ENCODE peak calls at places on chromosome X, in six cellular contexts. I, A, C, J, F and X are unnamed samples. For H3K27me3, the result is how much of the 10 kb centered on the place peaks cover.

GRCh38 chrX:41085883-41086626 is 810 bp downstream of the USP9X start:
- DNase-seq in I (no peak), C (no peak), A (peak), J (no peak), F (peak), X (peak)

GRCh38 chrX:56248492-56248891 is 16.3 kb downstream of the KLF8 start:
- DNase-seq in J (peak), C (peak), I (peak), F (peak), A (peak), X (peak)

GRCh38 chrX:111372065-111372464 is 39.9 kb downstream of the DCX start:
- DNase-seq in I (no peak), F (no peak), A (no peak), J (no peak), C (no peak), X (no peak)

GRCh38 chrX:30570505-30570904 is 7.1 kb downstream of the TASL start:
- DNase-seq in I (no peak), J (no peak), C (peak), A (no peak), F (peak), X (peak)

GRCh38 chrX:151680805-151681204 is 14.5 kb upstream of the PRRG3 start:
- DNase-seq in I (peak), A (peak), J (peak), C (peak), F (peak), X (peak)

GRCh38 chrX:38570396-38570795 is 9.1 kb downstream of the TSPAN7 start:
- DNase-seq in J (no peak), C (no peak), I (no peak), F (no peak), A (no peak), X (no peak)

GRCh38 chrX:56120242-56120641 is 111.9 kb upstream of the KLF8 start:
- DNase-seq in F (no peak), I (no peak), C (no peak), J (no peak), A (no peak), X (no peak)

GRCh38 chrX:74535633-74536141 is 78.7 kb downstream of the RLIM start:
- DNase-seq in A (peak), C (no peak), I (peak), J (no peak), F (peak), X (peak)

GRCh38 chrX:30317308-30317707 is 8.1 kb upstream of the NR0B1 start:
- DNase-seq in F (no peak), I (no peak), A (no peak), J (no peak), C (no peak), X (no peak)

GRCh38 chrX:139949703-139950102 is 15.6 kb downstream of the CXorf66 start:
- DNase-seq in C (no peak), A (no peak), I (no peak), F (no peak), J (no peak), X (no peak)

GRCh38 chrX:136261316-136261715 is 10.1 kb upstream of the MAP7D3 start:
- DNase-seq in F (no peak), C (no peak), A (no peak), I (no peak), J (no peak), X (peak)

GRCh38 chrX:136262241-136262640 is 11.0 kb upstream of the MAP7D3 start:
- DNase-seq in A (no peak), C (no peak), J (no peak), F (no peak), I (no peak), X (no peak)

GRCh38 chrX:136259543-136259942 is 8.3 kb upstream of the MAP7D3 start:
- DNase-seq in I (no peak), A (no peak), J (no peak), C (no peak), F (no peak), X (peak)

GRCh38 chrX:136260801-136261200 is 9.6 kb upstream of the MAP7D3 start:
- DNase-seq in J (no peak), C (no peak), I (no peak), F (no peak), A (no peak), X (peak)

DNA sequence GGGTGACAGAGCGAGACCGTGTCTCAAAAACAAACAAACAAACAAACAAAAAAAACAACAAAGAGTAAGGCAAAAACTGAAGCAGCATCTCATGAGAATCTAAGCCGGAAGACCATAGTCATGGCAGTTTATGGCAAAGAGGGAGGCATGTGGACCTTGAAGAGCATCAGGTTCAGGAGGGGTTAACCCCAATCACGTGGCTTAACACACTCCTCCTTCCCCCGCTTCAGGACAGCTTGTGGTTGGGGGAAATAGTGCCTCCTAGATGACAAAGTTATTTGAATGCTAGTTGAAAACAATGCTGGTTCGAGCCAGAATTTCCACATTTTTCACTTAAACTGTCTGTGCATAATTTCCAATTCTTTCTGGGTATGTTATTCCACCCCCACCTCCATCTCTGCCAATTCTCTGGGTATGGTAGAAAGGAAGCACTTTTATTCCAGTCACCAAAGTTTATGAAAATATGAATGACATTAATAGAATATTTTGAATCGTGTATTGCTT is 11.7 kb upstream of the MAP7D3 start:
- DNase-seq in C (no peak), J (no peak), A (no peak), F (no peak), I (peak), X (no peak)
- TF ChIP-seq CEBPB in C (no peak), J (no peak), A (no peak), F (no peak), I (no peak), X (no peak)

DNA sequence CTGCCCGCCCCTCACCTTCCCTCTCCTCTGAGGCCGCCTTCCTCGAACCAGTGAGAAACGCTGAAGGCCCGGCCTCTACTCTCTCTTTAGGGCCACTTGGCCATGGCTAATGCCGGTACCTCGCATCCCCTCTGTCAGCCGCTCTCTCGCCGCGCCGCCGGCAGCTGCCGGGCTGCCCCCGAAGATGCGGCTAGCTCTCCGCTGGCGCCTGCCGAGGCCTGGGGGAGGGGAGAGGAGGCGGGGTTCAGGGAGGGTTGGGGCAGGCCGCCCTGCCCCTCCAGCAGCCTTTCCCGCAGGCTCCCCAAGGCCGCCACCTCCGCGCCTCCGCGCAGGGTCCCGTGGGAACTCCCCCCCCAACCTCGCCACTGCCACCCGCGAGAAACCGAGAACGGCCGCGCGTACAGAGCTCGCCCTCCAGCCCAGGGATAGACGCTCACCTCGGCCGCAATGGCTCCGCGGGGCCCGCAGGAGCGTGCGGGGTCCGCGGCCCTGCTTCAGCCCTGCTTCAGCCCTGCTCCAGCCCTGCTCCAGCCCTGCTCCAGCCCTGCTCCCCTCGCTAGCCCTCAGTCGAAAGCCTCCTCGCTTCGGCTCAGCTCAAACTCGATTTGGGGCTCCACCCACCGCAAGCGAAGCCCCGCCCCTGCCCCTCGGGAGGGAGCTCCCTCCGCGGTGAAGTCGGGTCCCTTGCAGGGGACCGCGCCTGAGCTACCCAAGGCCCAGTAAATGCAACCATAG is at the start of gene HUWE1:
- DNase-seq in F (peak), I (peak), J (no peak), C (no peak), A (peak), X (peak)
- H3K27me3 ChIP-seq in F (under half), I (under half), J (under half), C (under half), A (under half), X (under half)

GRCh38 chrX:46953597-46953996 is 41.4 kb downstream of the JADE3 start:
- DNase-seq in J (no peak), F (peak), I (no peak), C (no peak), A (no peak), X (no peak)
- TF ChIP-seq CEBPB in J (no peak), F (no peak), I (no peak), C (no peak), A (no peak), X (no peak)

DNA sequence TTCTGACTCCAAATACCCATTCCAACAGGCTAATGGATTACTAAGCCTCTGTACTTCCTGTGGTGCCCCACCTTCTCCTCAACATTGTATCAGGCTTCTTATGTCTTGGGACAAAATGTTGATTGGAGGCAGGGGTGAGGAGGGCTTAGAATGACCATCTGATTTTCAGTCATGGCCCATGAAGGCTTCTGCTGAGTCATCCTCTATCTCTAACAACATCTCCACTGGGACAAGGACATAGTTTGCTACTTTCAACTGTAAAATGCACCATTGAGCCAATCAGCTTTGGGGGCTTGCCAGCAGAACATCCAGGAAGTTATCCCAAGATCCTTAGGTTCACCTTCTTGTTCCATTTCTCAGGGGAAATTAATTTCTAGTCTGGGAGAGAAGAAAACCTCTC is 29.5 kb downstream of the MAGEB17 start:
- DNase-seq in A (no peak), I (peak), F (no peak), J (no peak), C (no peak), X (no peak)
- H3K27me3 ChIP-seq in A (under half), I (under half), F (under half), J (under half), C (under half), X (under half)

DNA sequence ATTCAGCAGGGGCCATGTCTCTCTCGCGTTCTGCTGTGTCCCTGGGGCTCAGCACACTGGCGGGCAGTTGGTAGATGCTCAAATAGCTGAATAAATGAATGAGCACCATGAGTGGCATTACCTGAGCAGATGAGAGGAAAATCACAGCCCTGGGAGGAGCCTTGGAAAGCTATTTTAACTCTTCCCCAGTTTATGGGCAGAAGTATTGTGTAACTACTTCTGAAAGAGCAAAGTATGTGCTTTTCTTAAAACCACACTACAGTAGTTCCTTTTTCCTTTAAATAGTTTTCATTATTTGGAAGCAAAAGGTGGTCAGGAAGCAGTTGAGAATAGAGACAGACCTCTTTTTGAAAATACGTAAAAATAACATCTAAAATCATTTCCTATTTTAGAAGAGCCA is 3.0 kb upstream of the PLAC1 start:
- DNase-seq in J (no peak), F (no peak), C (no peak), I (no peak), A (no peak), X (no peak)
- TF ChIP-seq CEBPB in J (no peak), F (no peak), C (no peak), I (no peak), A (no peak), X (peak)

GRCh38 chrX:15465347-15465746 is 27.8 kb downstream of the PIR start:
- DNase-seq in I (no peak), C (no peak), A (no peak), F (no peak), J (peak), X (peak)
- H3K27me3 ChIP-seq in I (under half), C (under half), A (under half), F (under half), J (under half), X (under half)

DNA sequence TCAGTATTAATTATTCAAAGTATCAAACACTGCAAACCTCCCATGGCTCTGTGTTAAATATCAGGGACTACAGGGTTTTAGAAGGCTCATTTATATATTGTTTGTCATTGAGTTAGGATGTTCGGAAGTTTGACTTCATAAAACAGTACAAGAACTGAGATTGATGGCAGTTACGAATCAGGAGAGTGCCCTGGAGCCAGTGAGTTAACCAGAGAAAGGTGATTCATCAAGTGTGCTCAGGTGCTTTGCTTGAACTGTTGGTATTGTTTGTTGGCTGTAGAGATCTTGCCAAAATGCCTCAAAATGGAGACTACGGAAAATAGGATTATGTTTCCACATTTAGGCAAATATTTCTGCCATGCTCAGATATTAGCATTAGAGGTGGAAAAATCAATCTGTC is 7.5 kb upstream of the GPR101 start:
- DNase-seq in A (no peak), F (no peak), J (no peak), I (no peak), C (no peak), X (no peak)
- TF ChIP-seq CEBPB in A (no peak), F (no peak), J (no peak), I (no peak), C (no peak), X (no peak)

GRCh38 chrX:104564921-104565703 is 887 bp upstream of the IL1RAPL2 start:
- DNase-seq in J (no peak), I (no peak), A (no peak), C (no peak), F (no peak), X (no peak)

GRCh38 chrX:104565791-104566687 is at the start of gene IL1RAPL2:
- DNase-seq in J (no peak), C (no peak), A (peak), F (peak), I (peak), X (no peak)

GRCh38 chrX:104568304-104568915 is 2.4 kb downstream of the IL1RAPL2 start:
- DNase-seq in I (no peak), A (peak), F (no peak), J (no peak), C (no peak), X (no peak)

GRCh38 chrX:104567506-104567905 is 1.5 kb downstream of the IL1RAPL2 start:
- DNase-seq in I (no peak), A (no peak), F (no peak), J (no peak), C (no peak), X (no peak)

GRCh38 chrX:104566921-104567501 is 1.0 kb downstream of the IL1RAPL2 start:
- DNase-seq in C (no peak), J (no peak), I (no peak), A (peak), F (no peak), X (no peak)
- H3K27me3 ChIP-seq in C (under half), J (under half), I (under half), A (half or more), F (under half), X (under half)

DNA sequence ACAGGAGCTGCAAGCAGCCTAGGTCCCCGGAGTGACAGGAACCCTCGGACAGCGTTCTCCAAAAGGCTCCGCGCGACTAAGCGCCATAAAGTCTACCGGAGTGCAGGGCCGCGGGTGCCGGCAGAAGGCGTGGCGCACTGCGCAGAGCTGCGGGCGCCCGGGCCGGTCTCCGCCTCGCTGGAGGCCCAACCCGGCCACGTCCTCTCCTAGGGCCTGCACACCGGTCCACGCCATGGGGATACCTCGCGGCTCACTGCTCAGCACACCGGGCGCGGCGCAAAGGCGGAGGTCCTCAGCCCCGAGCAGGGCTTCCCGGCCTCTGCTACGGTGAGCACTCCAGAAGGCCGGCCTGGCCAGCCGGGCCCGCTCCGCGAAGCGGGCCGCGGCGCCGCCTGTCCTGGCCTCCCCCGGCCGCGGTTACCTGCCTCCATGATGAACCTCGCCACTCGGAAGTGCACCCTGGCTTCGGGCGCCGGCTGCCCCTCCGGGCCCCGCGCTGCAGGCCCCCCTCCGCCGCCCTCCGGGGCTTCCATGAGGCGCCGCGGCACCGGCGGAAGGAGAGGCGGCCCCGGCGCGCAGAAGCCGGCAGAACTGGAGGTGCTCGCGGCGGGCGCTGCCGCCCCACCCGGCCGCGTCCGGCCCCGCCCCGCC is at the start of gene CCNQ:
- DNase-seq in A (peak), J (no peak), C (no peak), I (peak), F (no peak), X (peak)
- TF ChIP-seq CEBPB in A (no peak), J (no peak), C (no peak), I (no peak), F (no peak), X (no peak)